ENCODE peak calls at places on chromosomes 12 and 14, in seven cellular contexts. A, Y, X, C, V, R and Z are unnamed samples.

GRCh38 chr12:130457215-130457614 is 119.5 kb downstream of the PIWIL1 start:
- DNase-seq in A (no peak), Y (no peak), X (no peak), C (peak; percentile 9), V (no peak), R (no peak), Z (no peak)

GRCh38 chr14:105150026-105150367 is 18.6 kb downstream of the JAG2 start:
- DNase-seq in A (no peak), Y (no peak), X (no peak), C (no peak), V (no peak), R (no peak), Z (no peak)

GRCh38 chr12:103105971-103106597 is 148.6 kb downstream of the ASCL1 start:
- DNase-seq in A (no peak), Y (no peak), X (no peak), C (no peak), V (no peak), R (no peak), Z (no peak)

GRCh38 chr12:111775205-111776193 is 8.8 kb downstream of the ALDH2 start:
- DNase-seq in A (peak; percentile 94), Y (peak; percentile 29), X (peak; percentile 81), C (peak; percentile 26), V (peak; percentile 96), R (no peak), Z (no peak)

GRCh38 chr14:106442857-106443256 is 916.5 kb downstream of the TMEM121 start:
- DNase-seq in A (no peak), Y (no peak), X (no peak), C (no peak), V (peak; percentile 7), R (no peak), Z (no peak)

GRCh38 chr12:1644523-1645438 is 15.8 kb downstream of the WNT5B start:
- DNase-seq in A (no peak), Y (no peak), X (peak; percentile 73), C (peak; percentile 34), V (no peak), R (no peak), Z (no peak)

GRCh38 chr14:76904740-76905569 is 78.7 kb downstream of the LRRC74A start:
- DNase-seq in A (peak; percentile 78), Y (peak; percentile 99), X (peak; percentile 43), C (peak; percentile 96), V (peak; percentile 76), R (peak; percentile 22), Z (peak; percentile 94)

GRCh38 chr12:32801269-32802019 is 45.7 kb upstream of the YARS2 start:
- DNase-seq in A (no peak), Y (peak; percentile 42), X (no peak), C (no peak), V (no peak), R (no peak), Z (no peak)

GRCh38 chr12:52149182-52149641 is 42.6 kb downstream of the KRT80 start:
- DNase-seq in A (no peak), Y (no peak), X (no peak), C (no peak), V (no peak), R (no peak), Z (no peak)

GRCh38 chr14:41872906-41873305 is 266.2 kb downstream of the LRFN5 start:
- DNase-seq in A (no peak), Y (no peak), X (no peak), C (no peak), V (no peak), R (no peak), Z (no peak)

GRCh38 chr12:12020762-12021161 is 50.0 kb upstream of the BCL2L14 start:
- DNase-seq in A (no peak), Y (no peak), X (no peak), C (no peak), V (no peak), R (no peak), Z (no peak)

GRCh38 chr14:26765301-26765700 is 167.5 kb upstream of the NOVA1 start:
- DNase-seq in A (no peak), Y (peak; percentile 15), X (no peak), C (no peak), V (no peak), R (no peak), Z (no peak)

GRCh38 chr12:87952850-87953249 is 76.4 kb downstream of the C12orf50 start:
- DNase-seq in A (no peak), Y (no peak), X (no peak), C (no peak), V (no peak), R (no peak), Z (no peak)

GRCh38 chr14:91125271-91125661 is 11.4 kb downstream of the DGLUCY start:
- DNase-seq in A (no peak), Y (no peak), X (no peak), C (no peak), V (peak; percentile 69), R (no peak), Z (no peak)

GRCh38 chr12:47903927-47904646 is 707 bp downstream of the VDR start:
- DNase-seq in A (peak; percentile 90), Y (peak; percentile 86), X (peak; percentile 41), C (peak; percentile 63), V (peak; percentile 91), R (peak; percentile 48), Z (no peak)

GRCh38 chr14:104550340-104550848 is 29.2 kb upstream of the C14orf180 start:
- DNase-seq in A (peak; percentile 6), Y (no peak), X (no peak), C (no peak), V (no peak), R (no peak), Z (no peak)

GRCh38 chr14:94170151-94170550 is 4.0 kb upstream of the PPP4R4 start:
- DNase-seq in A (no peak), Y (no peak), X (no peak), C (no peak), V (no peak), R (no peak), Z (no peak)

GRCh38 chr14:69485701-69486100 is 1.2 kb downstream of the PLEKHD1 start:
- DNase-seq in A (no peak), Y (no peak), X (no peak), C (no peak), V (no peak), R (no peak), Z (no peak)

GRCh38 chr12:51911788-51912711 is 4.7 kb downstream of the ACVRL1 start:
- DNase-seq in A (peak; percentile 60), Y (no peak), X (no peak), C (no peak), V (peak; percentile 20), R (no peak), Z (no peak)

GRCh38 chr14:105087963-105088811 is 23.0 kb upstream of the GPR132 start:
- DNase-seq in A (peak; percentile 54), Y (peak; percentile 72), X (no peak), C (peak; percentile 75), V (no peak), R (no peak), Z (no peak)

GRCh38 chr14:81153187-81153586 is 67.6 kb downstream of the GTF2A1 start:
- DNase-seq in A (no peak), Y (no peak), X (no peak), C (no peak), V (no peak), R (no peak), Z (no peak)

GRCh38 chr12:32307352-32307751 is 92.0 kb upstream of the FGD4 start:
- DNase-seq in A (no peak), Y (no peak), X (no peak), C (no peak), V (no peak), R (no peak), Z (no peak)

GRCh38 chr12:83042441-83043215 is 355.9 kb downstream of the TMTC2 start:
- DNase-seq in A (no peak), Y (no peak), X (no peak), C (no peak), V (no peak), R (no peak), Z (no peak)

GRCh38 chr12:27650011-27650410 is 46.2 kb upstream of the REP15 start:
- DNase-seq in A (no peak), Y (no peak), X (no peak), C (no peak), V (no peak), R (no peak), Z (no peak)

GRCh38 chr12:69655616-69656336 is 43.3 kb downstream of the BEST3 start:
- DNase-seq in A (peak; percentile 53), Y (peak; percentile 9), X (no peak), C (peak; percentile 72), V (no peak), R (no peak), Z (peak; percentile 24)

GRCh38 chr12:89347325-89347829 is 4.9 kb downstream of the DUSP6 start:
- DNase-seq in A (no peak), Y (no peak), X (no peak), C (no peak), V (no peak), R (no peak), Z (no peak)

GRCh38 chr14:68216072-68216471 is 396.5 kb downstream of the RAD51B start:
- DNase-seq in A (no peak), Y (no peak), X (no peak), C (no peak), V (no peak), R (no peak), Z (no peak)
- H3K27ac ChIP-seq in A (no peak overlapping the region), Y (no peak overlapping the region), X (no peak overlapping the region), C (no peak overlapping the region), V (no peak overlapping the region), R (no peak overlapping the region), Z (no peak overlapping the region)

GRCh38 chr12:24954261-24954660 is 5.4 kb upstream of the BCAT1 start:
- DNase-seq in A (no peak), Y (no peak), X (no peak), C (no peak), V (no peak), R (no peak), Z (no peak)

GRCh38 chr12:24950231-24950834 is 1.4 kb upstream of the BCAT1 start:
- DNase-seq in A (no peak), Y (no peak), X (no peak), C (no peak), V (no peak), R (no peak), Z (no peak)

GRCh38 chr12:24955389-24955788 is 6.5 kb upstream of the BCAT1 start:
- DNase-seq in A (no peak), Y (no peak), X (no peak), C (no peak), V (no peak), R (no peak), Z (no peak)

GRCh38 chr12:24948816-24949722 is at the start of gene BCAT1:
- DNase-seq in A (peak; percentile 87), Y (no peak), X (peak; percentile 58), C (no peak), V (peak; percentile 82), R (no peak), Z (no peak)

GRCh38 chr12:24952389-24952788 is 3.5 kb upstream of the BCAT1 start:
- DNase-seq in A (no peak), Y (no peak), X (no peak), C (no peak), V (no peak), R (no peak), Z (no peak)
- H3K27ac ChIP-seq in A (no peak overlapping the region), Y (no peak overlapping the region), X (no peak overlapping the region), C (no peak overlapping the region), V (no peak overlapping the region), R (no peak overlapping the region), Z (no peak overlapping the region)

GRCh38 chr14:61528591-61529021 is 166.7 kb upstream of the HIF1A start:
- DNase-seq in A (no peak), Y (peak; percentile 89), X (no peak), C (no peak), V (no peak), R (no peak), Z (peak; percentile 56)
- H3K27ac ChIP-seq in A (peak overlapping the region; percentile 1), Y (peak overlapping the region; percentile 95), X (no peak overlapping the region), C (peak overlapping the region; percentile 73), V (no peak overlapping the region), R (no peak overlapping the region), Z (peak overlapping the region; percentile 98)

GRCh38 chr14:68384881-68385280 is 408.0 kb downstream of the ZFP36L1 start:
- DNase-seq in A (no peak), Y (no peak), X (no peak), C (no peak), V (no peak), R (no peak), Z (no peak)
- H3K27ac ChIP-seq in A (peak overlapping the region; percentile 77), Y (no peak overlapping the region), X (peak overlapping the region; percentile 77), C (no peak overlapping the region), V (no peak overlapping the region), R (no peak overlapping the region), Z (no peak overlapping the region)